ENCODE peak calls at places on chromosome X, in six cellular contexts. D, I, X, M, Y and Q are unnamed samples.

GRCh38 chrX:9622128-9622527 is 143.5 kb downstream of the GPR143 start:
- DNase-seq in I (no peak), M (no peak), D (no peak), Y (no peak), X (peak; percentile 27), Q (no peak)

GRCh38 chrX:19513383-19513782 is 1.9 kb downstream of the MAP3K15 start:
- DNase-seq in X (peak; percentile 5), I (no peak), M (peak; percentile 54), Y (no peak), D (no peak), Q (no peak)

GRCh38 chrX:115690554-115691216 is 129.7 kb downstream of the PLS3 start:
- DNase-seq in X (peak; percentile 65), Y (peak; percentile 64), I (no peak), D (peak; percentile 59), M (peak; percentile 62), Q (no peak)

GRCh38 chrX:46683023-46683422 is 75.9 kb downstream of the SLC9A7 start:
- DNase-seq in M (no peak), I (no peak), X (no peak), D (no peak), Y (no peak), Q (no peak)

GRCh38 chrX:31420711-31421151 is 348.9 kb upstream of the FTHL17 start:
- DNase-seq in Y (no peak), M (no peak), I (no peak), D (no peak), X (no peak), Q (no peak)

GRCh38 chrX:9646471-9647038 is 119.1 kb downstream of the GPR143 start:
- DNase-seq in M (no peak), X (no peak), Y (no peak), D (no peak), I (no peak), Q (no peak)

GRCh38 chrX:72016881-72017783 is 106.5 kb downstream of the NHSL2 start:
- DNase-seq in I (no peak), Y (no peak), X (no peak), D (no peak), M (no peak), Q (no peak)

GRCh38 chrX:142250502-142250901 is 45.4 kb upstream of the MAGEC2 start:
- DNase-seq in I (no peak), X (no peak), M (no peak), D (no peak), Y (no peak), Q (no peak)

GRCh38 chrX:151687635-151688034 is 7.6 kb upstream of the PRRG3 start:
- DNase-seq in I (no peak), D (no peak), Y (no peak), X (no peak), M (no peak), Q (no peak)

GRCh38 chrX:134631404-134632346 is 26.6 kb downstream of the PLAC1 start:
- DNase-seq in I (no peak), X (no peak), D (no peak), M (no peak), Y (no peak), Q (no peak)

GRCh38 chrX:39848900-39849299 is 248.9 kb downstream of the BCOR start:
- DNase-seq in M (no peak), D (no peak), Y (no peak), X (no peak), I (no peak), Q (no peak)

GRCh38 chrX:31213941-31214340 is 142.1 kb upstream of the FTHL17 start:
- DNase-seq in D (peak; percentile 38), Y (peak; percentile 32), X (peak; percentile 4), I (no peak), M (no peak), Q (no peak)

GRCh38 chrX:11381464-11381863 is 88.3 kb downstream of the AMELX start:
- DNase-seq in D (peak; percentile 9), X (peak; percentile 1), I (no peak), Y (peak; percentile 9), M (peak; percentile 22), Q (no peak)

GRCh38 chrX:29431895-29432294 is 783.5 kb upstream of the MAGEB2 start:
- DNase-seq in X (no peak), Y (no peak), M (no peak), I (no peak), D (no peak), Q (no peak)

GRCh38 chrX:122857734-122858133 is 326.3 kb upstream of the GRIA3 start:
- DNase-seq in D (no peak), Y (no peak), I (no peak), X (no peak), M (no peak), Q (no peak)

GRCh38 chrX:148601034-148601433 is 100.6 kb downstream of the AFF2 start:
- DNase-seq in X (no peak), Y (no peak), M (no peak), D (no peak), I (no peak), Q (no peak)

DNA sequence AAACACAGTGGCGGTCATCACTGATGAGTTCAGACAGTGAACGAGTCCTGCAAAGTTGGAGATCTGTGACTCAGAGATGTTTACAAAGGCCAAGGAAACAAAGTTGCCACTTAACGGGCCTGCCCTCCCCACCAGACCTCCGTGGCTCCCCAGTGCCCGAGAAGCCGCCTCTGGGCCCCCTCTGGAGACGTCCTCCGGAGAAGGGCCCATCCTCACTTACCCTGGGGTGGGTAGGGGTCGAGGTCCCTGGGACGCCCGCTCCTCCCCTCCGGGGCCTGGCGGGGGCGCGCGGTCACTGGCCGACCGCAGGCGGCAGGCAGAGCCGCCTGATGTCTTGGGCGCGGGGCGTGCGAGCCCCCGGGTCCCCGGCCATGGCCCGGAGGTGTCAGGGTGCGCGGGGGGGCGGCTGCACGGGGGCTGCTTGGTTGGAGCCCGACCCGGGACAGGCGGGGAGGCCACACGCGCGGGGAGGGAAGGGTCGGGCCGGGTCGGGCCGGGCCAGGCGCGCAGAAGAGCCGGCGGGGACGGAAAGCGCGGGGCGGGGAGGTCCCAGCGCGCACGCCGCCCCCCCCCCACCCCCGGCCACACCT is 590 bp downstream of the DHRSX start:
- DNase-seq in D (peak; percentile 53), I (peak; percentile 89), Y (peak; percentile 68), X (peak; percentile 34), M (peak; percentile 46), Q (peak; percentile 53)
- TF ChIP-seq CTCF in D (peak; percentile 50), I (no peak), Y (no peak), X (no peak), M (no peak), Q (peak; percentile 12)

GRCh38 chrX:44945736-44946135 is 72.7 kb downstream of the KDM6A start:
- DNase-seq in I (no peak), Y (no peak), X (peak; percentile 13), D (no peak), M (no peak), Q (no peak)
- TF ChIP-seq CTCF in I (no peak), Y (no peak), X (no peak), D (no peak), M (peak; percentile 47), Q (peak; percentile 40)

GRCh38 chrX:139933904-139934303 is 1.1 kb upstream of the ATP11C start:
- DNase-seq in M (no peak), I (no peak), Y (no peak), D (no peak), X (no peak), Q (no peak)

GRCh38 chrX:139931646-139932076 is 1.2 kb downstream of the ATP11C start:
- DNase-seq in X (no peak), Y (peak; percentile 11), I (no peak), M (no peak), D (no peak), Q (no peak)

GRCh38 chrX:139930923-139931645 is 1.8 kb downstream of the ATP11C start:
- DNase-seq in Y (peak; percentile 31), X (peak; percentile 20), I (peak; percentile 71), M (peak; percentile 18), D (peak; percentile 20), Q (no peak)

GRCh38 chrX:139932077-139932900 is 564 bp downstream of the ATP11C start:
- DNase-seq in D (peak; percentile 46), I (peak; percentile 84), Y (peak; percentile 60), X (peak; percentile 37), M (peak; percentile 40), Q (no peak)

DNA sequence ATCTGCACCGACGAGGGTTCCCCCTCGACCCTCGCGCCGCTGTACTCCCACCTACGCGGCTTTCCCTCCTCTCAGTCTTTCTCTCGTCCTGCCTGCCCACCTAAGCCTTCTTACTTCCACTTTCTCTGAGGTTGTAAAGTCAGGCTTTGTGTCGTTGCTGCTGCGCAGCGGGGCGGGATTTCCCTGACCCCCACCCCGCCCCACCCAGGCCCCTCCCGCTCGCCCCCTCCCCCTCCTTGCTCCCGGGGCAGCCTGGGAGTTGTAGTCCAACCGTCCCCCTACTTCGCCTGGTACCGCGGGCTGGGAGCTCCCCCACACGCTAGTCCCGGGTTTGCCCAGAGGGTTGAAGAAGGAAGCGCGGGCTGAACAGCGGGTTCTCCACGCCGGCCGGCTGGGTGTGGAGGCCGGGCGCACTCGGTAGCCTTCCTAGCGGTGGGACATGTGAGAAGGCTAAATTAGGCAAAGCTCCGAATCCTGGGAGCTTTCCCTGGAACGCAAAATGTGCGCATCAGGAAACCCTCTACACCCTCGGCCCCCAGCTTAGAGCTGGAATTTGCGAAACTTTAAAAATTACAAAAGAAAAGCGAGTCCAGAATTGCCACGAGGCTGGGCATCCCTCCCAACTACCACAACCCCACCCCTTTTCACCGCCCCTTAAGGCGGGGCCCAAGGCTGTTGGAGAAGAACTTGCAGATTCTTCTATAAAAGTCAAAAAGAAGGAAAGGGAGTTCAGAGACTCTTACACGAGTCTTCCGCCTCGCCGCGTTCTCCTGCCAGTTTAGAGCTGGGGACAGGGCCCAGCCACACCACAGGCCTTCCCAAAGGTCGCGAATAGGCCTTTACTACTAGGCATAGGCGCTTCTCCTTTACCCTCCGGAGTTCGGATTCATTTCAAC is at the start of gene ATP11C:
- DNase-seq in D (peak; percentile 83), I (peak; percentile 89), M (peak; percentile 82), Y (peak; percentile 86), X (peak; percentile 86), Q (peak; percentile 74)
- TF ChIP-seq CTCF in D (peak; percentile 43), I (no peak), M (no peak), Y (peak; percentile 14), X (no peak), Q (no peak)

DNA sequence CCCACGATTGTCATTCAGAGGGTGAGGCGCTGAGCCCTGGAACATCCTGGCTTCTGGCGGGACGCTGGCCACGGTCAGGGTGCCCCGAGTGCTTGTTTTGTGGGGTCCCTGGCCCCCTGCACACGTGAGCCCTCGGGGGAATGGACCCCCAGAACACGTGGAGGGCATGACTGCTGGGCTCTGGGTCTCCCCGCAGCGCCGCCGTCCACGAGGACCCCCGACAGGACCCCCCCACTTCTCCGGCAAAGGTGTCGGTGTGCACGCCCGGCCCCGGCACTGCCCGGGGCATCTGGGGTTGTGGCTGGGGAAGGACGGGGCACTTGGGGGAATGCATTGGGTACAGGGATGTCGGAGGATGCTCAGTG is 13.9 kb upstream of the GTPBP6 start:
- DNase-seq in Y (no peak), I (peak; percentile 67), M (no peak), X (no peak), D (no peak), Q (no peak)
- TF ChIP-seq CTCF in Y (no peak), I (no peak), M (no peak), X (no peak), D (no peak), Q (no peak)

GRCh38 chrX:63466690-63467089 is 115.6 kb upstream of the SPIN4 start:
- DNase-seq in M (no peak), D (no peak), X (no peak), Y (no peak), I (no peak), Q (no peak)
- TF ChIP-seq CTCF in M (no peak), D (no peak), X (no peak), Y (no peak), I (no peak), Q (no peak)